ENCODE peak calls at places on chromosomes 5 and 9, in five cellular contexts. J is caudate nucleus, F is HCT116, V is AG04450, R is cardiac muscle cell. P is an unnamed sample.
A peak's percentile ranks its signal among the peaks of the same experiment; 100 is the strongest.

GRCh38 chr5:127385936-127386335 is 95.3 kb downstream of the MEGF10 start:
- DNase-seq in J (no peak), F (no peak), V (no peak), R (no peak), P (no peak)

GRCh38 chr5:135832263-135832555 is 2.3 kb upstream of the SLC25A48 start:
- DNase-seq in J (no peak), F (no peak), V (no peak), R (no peak), P (no peak)

GRCh38 chr5:151020304-151021031 is at the start of gene GPX3:
- DNase-seq in J (peak; percentile 31), F (no peak), V (no peak), R (peak; percentile 95), P (peak; percentile 93)

GRCh38 chr9:69975681-69976080 is 68.0 kb upstream of the MAMDC2 start:
- DNase-seq in J (no peak), F (no peak), V (no peak), R (no peak), P (no peak)

GRCh38 chr9:95307538-95307937 is 10.0 kb downstream of the FANCC start:
- DNase-seq in J (no peak), F (no peak), V (no peak), R (no peak), P (no peak)

GRCh38 chr5:108905818-108906217 is 158.1 kb downstream of the FER start:
- DNase-seq in J (no peak), F (no peak), V (no peak), R (no peak), P (no peak)

GRCh38 chr5:107391787-107392186 is 278.9 kb downstream of the EFNA5 start:
- DNase-seq in J (no peak), F (no peak), V (no peak), R (no peak), P (no peak)

GRCh38 chr9:133151601-133152525 is 11.9 kb downstream of the GBGT1 start:
- DNase-seq in J (no peak), F (no peak), V (no peak), R (no peak), P (no peak)

GRCh38 chr5:61402970-61403369 is 70.9 kb downstream of the ZSWIM6 start:
- DNase-seq in J (no peak), F (no peak), V (no peak), R (no peak), P (no peak)

GRCh38 chr9:107953556-107954158 is 464.1 kb upstream of the KLF4 start:
- DNase-seq in J (no peak), F (no peak), V (no peak), R (no peak), P (no peak)

GRCh38 chr5:42490836-42491235 is 67.6 kb downstream of the GHR start:
- DNase-seq in J (no peak), F (no peak), V (no peak), R (no peak), P (no peak)

GRCh38 chr5:171122372-171122771 is 186.7 kb upstream of the TLX3 start:
- DNase-seq in J (no peak), F (no peak), V (no peak), R (no peak), P (no peak)

GRCh38 chr5:171116711-171117110 is 192.3 kb upstream of the TLX3 start:
- DNase-seq in J (no peak), F (no peak), V (no peak), R (no peak), P (no peak)

GRCh38 chr5:171123417-171123816 is 185.6 kb upstream of the TLX3 start:
- DNase-seq in J (no peak), F (no peak), V (no peak), R (no peak), P (no peak)

GRCh38 chr5:171121638-171122037 is 187.4 kb upstream of the TLX3 start:
- DNase-seq in J (no peak), F (no peak), V (no peak), R (no peak), P (no peak)

GRCh38 chr5:171120986-171121622 is 187.9 kb upstream of the TLX3 start:
- DNase-seq in J (no peak), F (no peak), V (no peak), R (no peak), P (no peak)
- H3K27ac ChIP-seq in J (no peak overlapping the region), F (no peak overlapping the region), V (no peak overlapping the region), R (no peak overlapping the region), P (no peak overlapping the region)

GRCh38 chr9:75163764-75164163 is 75.5 kb downstream of the OSTF1 start:
- DNase-seq in J (no peak), F (no peak), V (no peak), R (no peak), P (no peak)
- H3K27ac ChIP-seq in J (no peak overlapping the region), F (no peak overlapping the region), V (no peak overlapping the region), R (no peak overlapping the region), P (no peak overlapping the region)

DNA sequence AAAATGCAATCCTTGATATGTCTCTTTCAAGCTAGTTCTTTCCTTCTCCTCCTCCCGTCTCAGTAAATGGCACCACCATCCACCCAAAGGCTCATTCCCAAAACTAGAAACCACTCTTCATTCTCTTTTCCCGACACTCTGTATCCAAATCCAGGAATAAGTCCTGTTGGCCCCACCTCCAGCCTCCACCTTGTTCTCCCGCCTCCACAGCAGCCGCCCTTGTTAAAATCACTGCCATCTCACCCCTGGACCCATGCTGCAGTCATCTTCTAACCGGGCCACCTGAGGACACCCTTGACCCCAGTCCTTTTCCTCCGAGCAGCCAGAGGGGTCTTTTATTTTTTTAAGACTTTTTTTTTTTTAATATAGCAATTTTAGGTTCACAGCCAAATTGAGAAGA is 9.4 kb downstream of the PDZD2 start:
- DNase-seq in J (no peak), F (no peak), V (no peak), R (no peak), P (no peak)
- H3K27ac ChIP-seq in J (peak overlapping the region; percentile 73), F (no peak overlapping the region), V (no peak overlapping the region), R (no peak overlapping the region), P (no peak overlapping the region)

DNA sequence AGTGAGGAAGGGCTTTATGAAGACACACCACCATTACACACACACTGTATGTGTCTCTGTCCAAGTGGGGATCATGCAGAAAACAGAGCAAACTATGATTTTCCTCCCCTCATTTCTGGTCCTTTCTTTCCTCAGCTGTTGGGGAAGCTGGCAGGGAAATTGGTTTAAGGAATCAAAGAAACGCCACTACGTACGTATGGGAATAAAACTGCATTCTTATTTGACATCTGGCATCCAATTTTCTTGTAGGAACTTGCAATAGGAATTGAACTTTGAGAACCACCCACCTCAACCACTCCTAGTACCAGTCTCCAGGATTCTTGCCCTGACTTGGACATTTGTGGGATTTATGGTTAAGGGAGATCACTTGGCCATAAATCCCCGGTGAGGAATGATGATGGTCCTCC is 125.8 kb downstream of the PDE4D start:
- DNase-seq in J (no peak), F (no peak), V (no peak), R (no peak), P (no peak)
- H3K27ac ChIP-seq in J (no peak overlapping the region), F (no peak overlapping the region), V (no peak overlapping the region), R (no peak overlapping the region), P (peak overlapping the region; percentile 76)

P was measured in prostate gland.